ENCODE peak calls at places on chromosomes 7 and 10, in eight cellular contexts. One of them, this sample, is unnamed.

GRCh38 chr10:37734971-37735370 is 122.4 kb downstream of the ZNF248 start:
- DNase-seq in stromal cell of bone marrow: no peak
- DNase-seq in AG04449: no peak
- DNase-seq in transverse colon: no peak
- DNase-seq in GM18507: no peak
- DNase-seq in left ventricle myocardium inferior: no peak
- DNase-seq in NCI-H524 treated with DMSO at 0.1 percent for 48 hours: no peak
- DNase-seq in memory B cell: no peak
- DNase-seq in this sample: no peak

GRCh38 chr10:20892796-20893195 is 4.3 kb downstream of the NEBL start:
- DNase-seq in AG04449: no peak
- DNase-seq in memory B cell: no peak
- DNase-seq in NCI-H524 treated with DMSO at 0.1 percent for 48 hours: no peak
- DNase-seq in stromal cell of bone marrow: no peak
- DNase-seq in GM18507: no peak
- DNase-seq in transverse colon: no peak
- DNase-seq in left ventricle myocardium inferior: no peak
- DNase-seq in this sample: no peak

GRCh38 chr7:122604251-122604650 is 94.7 kb downstream of the RNF133 start:
- DNase-seq in transverse colon: no peak
- DNase-seq in NCI-H524 treated with DMSO at 0.1 percent for 48 hours: no peak
- DNase-seq in GM18507: no peak
- DNase-seq in stromal cell of bone marrow: no peak
- DNase-seq in AG04449: no peak
- DNase-seq in memory B cell: no peak
- DNase-seq in left ventricle myocardium inferior: no peak
- DNase-seq in this sample: no peak

GRCh38 chr10:47169631-47170030 is 130.4 kb upstream of the GDF10 start:
- DNase-seq in GM18507: no peak
- DNase-seq in NCI-H524 treated with DMSO at 0.1 percent for 48 hours: no peak
- DNase-seq in memory B cell: no peak
- DNase-seq in stromal cell of bone marrow: no peak
- DNase-seq in transverse colon: no peak
- DNase-seq in left ventricle myocardium inferior: no peak
- DNase-seq in AG04449: no peak
- DNase-seq in this sample: no peak

GRCh38 chr7:30688718-30689221 is 6.5 kb upstream of the CRHR2 start:
- DNase-seq in left ventricle myocardium inferior: no peak
- DNase-seq in NCI-H524 treated with DMSO at 0.1 percent for 48 hours: no peak
- DNase-seq in stromal cell of bone marrow: no peak
- DNase-seq in transverse colon: peak; percentile 14
- DNase-seq in AG04449: no peak
- DNase-seq in memory B cell: no peak
- DNase-seq in GM18507: no peak
- DNase-seq in this sample: no peak

GRCh38 chr10:33772370-33773331 is 438.2 kb upstream of the NRP1 start:
- DNase-seq in left ventricle myocardium inferior: no peak
- DNase-seq in GM18507: no peak
- DNase-seq in stromal cell of bone marrow: no peak
- DNase-seq in AG04449: no peak
- DNase-seq in transverse colon: no peak
- DNase-seq in NCI-H524 treated with DMSO at 0.1 percent for 48 hours: no peak
- DNase-seq in memory B cell: no peak
- DNase-seq in this sample: no peak

GRCh38 chr7:95545007-95545615 is 51.2 kb downstream of the PDK4 start:
- DNase-seq in AG04449: no peak
- DNase-seq in memory B cell: no peak
- DNase-seq in transverse colon: peak; percentile 73
- DNase-seq in GM18507: no peak
- DNase-seq in stromal cell of bone marrow: peak; percentile 61
- DNase-seq in left ventricle myocardium inferior: no peak
- DNase-seq in NCI-H524 treated with DMSO at 0.1 percent for 48 hours: no peak
- DNase-seq in this sample: no peak

GRCh38 chr10:49257626-49258350 is 41.2 kb upstream of the C10orf71 start:
- DNase-seq in stromal cell of bone marrow: no peak
- DNase-seq in left ventricle myocardium inferior: no peak
- DNase-seq in AG04449: no peak
- DNase-seq in memory B cell: no peak
- DNase-seq in NCI-H524 treated with DMSO at 0.1 percent for 48 hours: no peak
- DNase-seq in transverse colon: no peak
- DNase-seq in GM18507: no peak
- DNase-seq in this sample: no peak

GRCh38 chr7:23333671-23334246 is 34.6 kb downstream of the MALSU1 start:
- DNase-seq in memory B cell: no peak
- DNase-seq in transverse colon: no peak
- DNase-seq in AG04449: peak; percentile 93
- DNase-seq in NCI-H524 treated with DMSO at 0.1 percent for 48 hours: no peak
- DNase-seq in left ventricle myocardium inferior: peak; percentile 19
- DNase-seq in stromal cell of bone marrow: peak; percentile 98
- DNase-seq in GM18507: no peak
- DNase-seq in this sample: no peak

GRCh38 chr7:133682364-133683181 is 429.7 kb downstream of the EXOC4 start:
- DNase-seq in left ventricle myocardium inferior: no peak
- DNase-seq in GM18507: no peak
- DNase-seq in NCI-H524 treated with DMSO at 0.1 percent for 48 hours: no peak
- DNase-seq in memory B cell: no peak
- DNase-seq in stromal cell of bone marrow: no peak
- DNase-seq in AG04449: no peak
- DNase-seq in transverse colon: no peak
- DNase-seq in this sample: no peak

GRCh38 chr7:114082567-114082933 is 163.7 kb upstream of the PPP1R3A start:
- DNase-seq in memory B cell: no peak
- DNase-seq in GM18507: no peak
- DNase-seq in NCI-H524 treated with DMSO at 0.1 percent for 48 hours: no peak
- DNase-seq in stromal cell of bone marrow: no peak
- DNase-seq in transverse colon: no peak
- DNase-seq in left ventricle myocardium inferior: no peak
- DNase-seq in AG04449: no peak
- DNase-seq in this sample: no peak

GRCh38 chr7:128166603-128167315 is 74.3 kb upstream of the LEP start:
- DNase-seq in AG04449: no peak
- DNase-seq in NCI-H524 treated with DMSO at 0.1 percent for 48 hours: no peak
- DNase-seq in stromal cell of bone marrow: no peak
- DNase-seq in transverse colon: no peak
- DNase-seq in memory B cell: peak; percentile 31
- DNase-seq in left ventricle myocardium inferior: no peak
- DNase-seq in GM18507: no peak
- DNase-seq in this sample: peak; percentile 28

GRCh38 chr7:55504093-55504859 is 68.0 kb downstream of the VOPP1 start:
- DNase-seq in stromal cell of bone marrow: peak; percentile 20
- DNase-seq in NCI-H524 treated with DMSO at 0.1 percent for 48 hours: no peak
- DNase-seq in transverse colon: no peak
- DNase-seq in GM18507: no peak
- DNase-seq in memory B cell: no peak
- DNase-seq in left ventricle myocardium inferior: no peak
- DNase-seq in AG04449: no peak
- DNase-seq in this sample: no peak

GRCh38 chr10:32953277-32953927 is 4.6 kb downstream of the ITGB1 start:
- DNase-seq in GM18507: no peak
- DNase-seq in AG04449: no peak
- DNase-seq in stromal cell of bone marrow: no peak
- DNase-seq in memory B cell: no peak
- DNase-seq in transverse colon: no peak
- DNase-seq in left ventricle myocardium inferior: peak; percentile 18
- DNase-seq in NCI-H524 treated with DMSO at 0.1 percent for 48 hours: no peak
- DNase-seq in this sample: no peak

GRCh38 chr7:37921340-37921805 is 933 bp downstream of the EPDR1 start:
- DNase-seq in transverse colon: peak; percentile 45
- DNase-seq in left ventricle myocardium inferior: peak; percentile 30
- DNase-seq in NCI-H524 treated with DMSO at 0.1 percent for 48 hours: no peak
- DNase-seq in memory B cell: no peak
- DNase-seq in stromal cell of bone marrow: no peak
- DNase-seq in AG04449: no peak
- DNase-seq in GM18507: no peak
- DNase-seq in this sample: no peak

GRCh38 chr7:113805976-113806375 is 112.8 kb downstream of the PPP1R3A start:
- DNase-seq in AG04449: no peak
- DNase-seq in memory B cell: no peak
- DNase-seq in transverse colon: no peak
- DNase-seq in GM18507: no peak
- DNase-seq in left ventricle myocardium inferior: no peak
- DNase-seq in stromal cell of bone marrow: no peak
- DNase-seq in NCI-H524 treated with DMSO at 0.1 percent for 48 hours: no peak
- DNase-seq in this sample: no peak

This sample was measured in activated B cell treated with CpG ODN at 0.5 μM for 24 hours.